ENCODE peak calls at places on chromosomes 1 and 21, in five cellular contexts. E is right lobe of liver, P is tibial nerve, N is NB4, Y is stomach. J is an unnamed sample.

GRCh38 chr1:75136158-75136815 is 2.1 kb downstream of the LHX8 start:
- DNase-seq in E (no peak), P (no peak), N (no peak), Y (no peak), J (no peak)

GRCh38 chr21:46126321-46127238 is 28.7 kb downstream of the COL6A2 start:
- DNase-seq in E (peak; percentile 72), P (no peak), N (no peak), Y (no peak), J (no peak)

GRCh38 chr1:235652364-235652763 is 2.8 kb upstream of the GNG4 start:
- DNase-seq in E (no peak), P (no peak), N (no peak), Y (no peak), J (no peak)

GRCh38 chr1:3779912-3780416 is 7.4 kb downstream of the SMIM1 start:
- DNase-seq in E (no peak), P (no peak), N (no peak), Y (no peak), J (no peak)

GRCh38 chr1:69611316-69611715 is 43.6 kb downstream of the LRRC7 start:
- DNase-seq in E (no peak), P (no peak), N (no peak), Y (no peak), J (no peak)

GRCh38 chr1:12617511-12617900 is 504 bp downstream of the DHRS3 start:
- DNase-seq in E (no peak), P (no peak), N (no peak), Y (peak; percentile 55), J (no peak)

GRCh38 chr1:243415663-243416365 is 160.0 kb downstream of the SDCCAG8 start:
- DNase-seq in E (no peak), P (no peak), N (no peak), Y (no peak), J (no peak)

GRCh38 chr21:16588433-16588860 is 858.7 kb downstream of the USP25 start:
- DNase-seq in E (peak; percentile 56), P (peak; percentile 74), N (no peak), Y (peak; percentile 31), J (peak; percentile 57)

GRCh38 chr1:225519166-225519863 is 91.5 kb upstream of the LBR start:
- DNase-seq in E (no peak), P (no peak), N (no peak), Y (no peak), J (no peak)

GRCh38 chr21:42218836-42219605 is at the start of gene ABCG1:
- DNase-seq in E (peak; percentile 69), P (no peak), N (no peak), Y (peak; percentile 70), J (no peak)

GRCh38 chr1:162632234-162632666 is at the start of gene DDR2:
- DNase-seq in E (no peak), P (peak; percentile 92), N (no peak), Y (peak; percentile 46), J (no peak)

GRCh38 chr1:58784758-58785423 is 1.0 kb upstream of the JUN start:
- DNase-seq in E (peak; percentile 90), P (peak; percentile 88), N (peak; percentile 76), Y (peak; percentile 89), J (no peak)

GRCh38 chr1:160862151-160863061 is at the start of gene CD244:
- DNase-seq in E (no peak), P (no peak), N (peak; percentile 98), Y (peak; percentile 38), J (no peak)

GRCh38 chr1:247681288-247681897 is 1.9 kb upstream of the OR13G1 start:
- DNase-seq in E (no peak), P (peak; percentile 45), N (peak; percentile 69), Y (peak; percentile 42), J (peak; percentile 8)

GRCh38 chr1:53196485-53197271 is at the start of gene CPT2:
- DNase-seq in E (peak; percentile 97), P (peak; percentile 85), N (peak; percentile 96), Y (peak; percentile 96), J (peak; percentile 94)

GRCh38 chr1:94952539-94952938 is 25.6 kb upstream of the CNN3 start:
- DNase-seq in E (no peak), P (no peak), N (no peak), Y (no peak), J (no peak)
- TF ChIP-seq POLR2A in E (no peak), P (no peak), N (no peak), Y (no peak), J (no peak)

DNA sequence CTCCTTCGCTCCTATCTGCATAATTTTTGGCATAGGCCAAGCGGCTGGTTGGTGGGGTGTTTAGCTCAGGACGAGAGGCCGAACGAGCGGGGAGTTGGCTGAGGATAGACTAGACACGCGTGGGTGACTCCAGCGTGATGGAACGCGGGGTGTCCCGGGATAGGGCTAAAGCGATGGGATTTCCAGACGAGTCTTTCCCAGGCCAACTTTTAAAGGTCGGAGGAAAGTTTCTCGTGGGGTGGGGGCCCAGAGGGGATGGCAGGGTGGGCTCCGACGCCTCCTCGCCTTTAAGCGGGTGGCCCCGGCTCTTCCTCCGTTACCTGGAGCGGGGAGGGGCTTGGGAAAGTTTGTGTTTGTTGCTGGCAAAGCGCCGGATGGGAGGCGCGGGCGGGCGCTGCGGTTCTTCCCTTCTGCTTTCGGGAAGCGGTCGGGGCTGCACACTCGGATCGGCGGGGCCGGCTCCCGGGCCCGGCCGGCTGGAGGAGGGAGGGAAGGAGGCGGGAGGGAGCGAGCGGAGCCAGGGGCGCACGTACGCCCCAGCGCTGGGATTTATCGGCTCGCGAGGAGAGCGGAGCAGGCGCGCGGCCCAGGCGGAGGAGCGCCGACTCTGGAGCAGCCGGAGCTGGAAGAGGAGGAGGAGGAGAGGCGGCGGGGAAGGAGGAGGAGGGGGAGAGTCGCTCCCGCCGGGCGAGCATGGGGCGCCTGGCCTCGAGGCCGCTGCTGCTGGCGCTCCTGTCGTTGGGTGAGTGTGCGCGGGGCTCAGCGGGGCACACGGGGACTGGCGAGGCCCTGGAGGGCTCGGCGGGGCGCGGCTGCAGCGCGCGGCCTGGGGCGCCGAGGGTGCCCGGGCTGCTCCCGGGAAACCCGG is at the start of gene PTGFRN:
- DNase-seq in E (peak; percentile 69), P (peak; percentile 29), N (peak; percentile 75), Y (peak; percentile 69), J (peak; percentile 33)
- TF ChIP-seq POLR2A in E (peak; percentile 48), P (no peak), N (no peak), Y (no peak), J (no peak)

GRCh38 chr1:37808369-37809319 is 636 bp upstream of the YRDC start:
- DNase-seq in E (peak; percentile 90), P (no peak), N (peak; percentile 80), Y (peak; percentile 78), J (peak; percentile 91)

GRCh38 chr1:37807220-37807554 is 403 bp upstream of the C1orf122 start:
- DNase-seq in E (no peak), P (no peak), N (no peak), Y (no peak), J (no peak)

GRCh38 chr1:37811027-37811655 is 3.1 kb upstream of the YRDC start:
- DNase-seq in E (peak; percentile 69), P (peak; percentile 64), N (peak; percentile 75), Y (peak; percentile 67), J (peak; percentile 65)

GRCh38 chr1:37809942-37810341 is 1.9 kb upstream of the YRDC start:
- DNase-seq in E (no peak), P (no peak), N (peak; percentile 15), Y (no peak), J (no peak)

GRCh38 chr1:37807555-37808368 is at the start of the genes C1orf122 and YRDC:
- DNase-seq in E (peak; percentile 96), P (peak; percentile 90), N (peak; percentile 95), Y (peak; percentile 96), J (peak; percentile 98)
- TF ChIP-seq POLR2A in E (peak; percentile 85), P (peak; percentile 45), N (peak; percentile 67), Y (no peak), J (peak; percentile 52)

GRCh38 chr1:9037476-9038337 is 11.5 kb upstream of the SLC2A7 start:
- DNase-seq in E (no peak), P (no peak), N (no peak), Y (no peak), J (no peak)
- TF ChIP-seq POLR2A in E (no peak), P (no peak), N (no peak), Y (no peak), J (no peak)

GRCh38 chr1:92843429-92844352 is 11.9 kb downstream of the RPL5 start:
- DNase-seq in E (no peak), P (no peak), N (no peak), Y (no peak), J (no peak)
- TF ChIP-seq POLR2A in E (no peak), P (no peak), N (no peak), Y (no peak), J (no peak)

DNA sequence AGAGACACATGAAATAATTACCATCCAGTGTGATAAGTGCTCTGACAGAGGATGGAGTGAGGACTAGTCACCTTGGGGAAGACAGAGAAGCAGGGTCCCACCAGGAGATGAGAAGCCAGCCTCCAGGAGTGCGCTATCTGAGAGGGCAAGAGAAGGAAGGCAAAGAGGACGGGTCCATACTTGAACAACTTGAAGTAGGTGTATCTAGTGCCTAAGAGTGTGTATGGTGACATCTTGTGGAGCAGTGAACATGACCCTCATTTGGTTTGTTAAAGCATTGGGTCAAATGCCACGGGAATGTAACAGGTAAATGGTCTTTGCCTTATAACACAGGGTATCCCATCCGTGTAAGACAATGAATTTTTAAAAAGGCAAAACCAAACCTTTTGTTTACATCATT is 39.8 kb downstream of the MRPL39 start:
- DNase-seq in E (no peak), P (no peak), N (no peak), Y (no peak), J (no peak)
- TF ChIP-seq POLR2A in E (no peak), P (no peak), N (no peak), Y (no peak), J (no peak)

GRCh38 chr1:19260211-19261138 is 8.9 kb downstream of the MRTO4 start:
- DNase-seq in E (no peak), P (no peak), N (peak; percentile 25), Y (peak; percentile 32), J (peak; percentile 57)
- TF ChIP-seq POLR2A in E (no peak), P (no peak), N (peak; percentile 6), Y (no peak), J (no peak)

DNA sequence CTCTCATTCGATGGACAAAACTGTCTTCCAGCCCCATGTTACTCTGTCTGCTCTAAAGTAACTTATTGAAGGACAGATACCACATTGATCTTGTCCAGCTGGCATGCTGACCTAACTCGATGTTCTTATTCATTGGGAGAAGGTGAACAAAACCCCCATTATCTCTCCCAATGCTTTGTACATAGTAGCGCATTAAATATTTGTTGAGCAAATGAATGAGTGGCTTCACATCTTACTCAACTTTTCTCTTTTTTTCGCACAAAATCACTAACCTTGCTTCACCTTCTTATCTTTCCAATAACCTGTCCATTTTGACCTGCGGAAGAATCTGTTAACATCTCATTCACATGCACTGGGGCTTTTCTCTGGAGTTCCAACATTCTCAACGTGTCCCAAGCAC is 18.3 kb downstream of the MAB21L3 start:
- DNase-seq in E (no peak), P (no peak), N (no peak), Y (no peak), J (no peak)
- TF ChIP-seq POLR2A in E (no peak), P (no peak), N (no peak), Y (no peak), J (no peak)

J was measured in H54.